ENCODE peak calls at places on chromosomes 16 and 17, in nine cellular contexts. One of them, this sample, is unnamed.

GRCh38 chr16:78770353-78771091 is 671.1 kb downstream of the WWOX start:
- DNase-seq in mucosa of descending colon: peak
- DNase-seq in LNCaP clone FGC: no peak
- DNase-seq in adipocyte: no peak
- DNase-seq in trophoblast cell: peak
- DNase-seq in heart right ventricle: peak
- DNase-seq in dorsolateral prefrontal cortex: peak
- DNase-seq in psoas muscle: peak
- DNase-seq in sigmoid colon: peak
- DNase-seq in this sample: peak

GRCh38 chr17:37787055-37787720 is 42.3 kb upstream of the HNF1B start:
- DNase-seq in mucosa of descending colon: peak
- DNase-seq in LNCaP clone FGC: no peak
- DNase-seq in adipocyte: peak
- DNase-seq in trophoblast cell: no peak
- DNase-seq in heart right ventricle: no peak
- DNase-seq in dorsolateral prefrontal cortex: peak
- DNase-seq in psoas muscle: no peak
- DNase-seq in sigmoid colon: no peak
- DNase-seq in this sample: peak

GRCh38 chr16:87645802-87646201 is 43.5 kb downstream of the JPH3 start:
- DNase-seq in mucosa of descending colon: peak
- DNase-seq in LNCaP clone FGC: no peak
- DNase-seq in adipocyte: no peak
- DNase-seq in trophoblast cell: no peak
- DNase-seq in heart right ventricle: no peak
- DNase-seq in dorsolateral prefrontal cortex: no peak
- DNase-seq in psoas muscle: no peak
- DNase-seq in sigmoid colon: no peak
- DNase-seq in this sample: no peak

GRCh38 chr17:21199311-21199710 is 14.7 kb downstream of the TMEM11 start:
- DNase-seq in mucosa of descending colon: no peak
- DNase-seq in LNCaP clone FGC: no peak
- DNase-seq in adipocyte: peak
- DNase-seq in trophoblast cell: peak
- DNase-seq in heart right ventricle: no peak
- DNase-seq in dorsolateral prefrontal cortex: no peak
- DNase-seq in psoas muscle: no peak
- DNase-seq in sigmoid colon: no peak
- DNase-seq in this sample: no peak

GRCh38 chr17:7441202-7441705 is 1.9 kb downstream of the FGF11 start:
- DNase-seq in mucosa of descending colon: no peak
- DNase-seq in LNCaP clone FGC: no peak
- DNase-seq in adipocyte: no peak
- DNase-seq in trophoblast cell: no peak
- DNase-seq in heart right ventricle: no peak
- DNase-seq in dorsolateral prefrontal cortex: no peak
- DNase-seq in psoas muscle: no peak
- DNase-seq in sigmoid colon: no peak
- DNase-seq in this sample: no peak

GRCh38 chr17:39195568-39196160 is 1.8 kb downstream of the CACNB1 start:
- DNase-seq in mucosa of descending colon: no peak
- DNase-seq in LNCaP clone FGC: no peak
- DNase-seq in adipocyte: no peak
- DNase-seq in trophoblast cell: no peak
- DNase-seq in heart right ventricle: no peak
- DNase-seq in dorsolateral prefrontal cortex: no peak
- DNase-seq in psoas muscle: no peak
- DNase-seq in sigmoid colon: no peak
- DNase-seq in this sample: no peak

GRCh38 chr17:37702605-37703004 is 42.3 kb downstream of the HNF1B start:
- DNase-seq in mucosa of descending colon: no peak
- DNase-seq in LNCaP clone FGC: no peak
- DNase-seq in adipocyte: peak
- DNase-seq in trophoblast cell: no peak
- DNase-seq in heart right ventricle: no peak
- DNase-seq in dorsolateral prefrontal cortex: no peak
- DNase-seq in psoas muscle: no peak
- DNase-seq in sigmoid colon: no peak
- DNase-seq in this sample: no peak

GRCh38 chr17:42421479-42422332 is 1.4 kb downstream of the CAVIN1 start:
- DNase-seq in mucosa of descending colon: no peak
- DNase-seq in LNCaP clone FGC: no peak
- DNase-seq in adipocyte: peak
- DNase-seq in trophoblast cell: peak
- DNase-seq in heart right ventricle: no peak
- DNase-seq in dorsolateral prefrontal cortex: no peak
- DNase-seq in psoas muscle: peak
- DNase-seq in sigmoid colon: peak
- DNase-seq in this sample: peak

GRCh38 chr17:36183001-36183810 is 6.8 kb upstream of the TBC1D3B start:
- DNase-seq in mucosa of descending colon: peak
- DNase-seq in LNCaP clone FGC: no peak
- DNase-seq in adipocyte: peak
- DNase-seq in trophoblast cell: peak
- DNase-seq in heart right ventricle: peak
- DNase-seq in dorsolateral prefrontal cortex: peak
- DNase-seq in psoas muscle: peak
- DNase-seq in sigmoid colon: peak
- DNase-seq in this sample: peak

GRCh38 chr17:36182176-36183000 is 6.0 kb upstream of the TBC1D3B start:
- DNase-seq in mucosa of descending colon: peak
- DNase-seq in LNCaP clone FGC: no peak
- DNase-seq in adipocyte: peak
- DNase-seq in trophoblast cell: no peak
- DNase-seq in heart right ventricle: no peak
- DNase-seq in dorsolateral prefrontal cortex: peak
- DNase-seq in psoas muscle: peak
- DNase-seq in sigmoid colon: no peak
- DNase-seq in this sample: peak

GRCh38 chr17:36185416-36185815 is 9.0 kb upstream of the TBC1D3B start:
- DNase-seq in mucosa of descending colon: no peak
- DNase-seq in LNCaP clone FGC: no peak
- DNase-seq in adipocyte: no peak
- DNase-seq in trophoblast cell: no peak
- DNase-seq in heart right ventricle: no peak
- DNase-seq in dorsolateral prefrontal cortex: no peak
- DNase-seq in psoas muscle: no peak
- DNase-seq in sigmoid colon: no peak
- DNase-seq in this sample: no peak

GRCh38 chr17:36188891-36189306 is 7.7 kb downstream of the CCL3L1 start:
- DNase-seq in mucosa of descending colon: peak
- DNase-seq in LNCaP clone FGC: no peak
- DNase-seq in adipocyte: peak
- DNase-seq in trophoblast cell: peak
- DNase-seq in heart right ventricle: peak
- DNase-seq in dorsolateral prefrontal cortex: no peak
- DNase-seq in psoas muscle: no peak
- DNase-seq in sigmoid colon: no peak
- DNase-seq in this sample: no peak

GRCh38 chr17:36183811-36184765 is 7.7 kb upstream of the TBC1D3B start:
- DNase-seq in mucosa of descending colon: no peak
- DNase-seq in LNCaP clone FGC: no peak
- DNase-seq in adipocyte: no peak
- DNase-seq in trophoblast cell: no peak
- DNase-seq in heart right ventricle: no peak
- DNase-seq in dorsolateral prefrontal cortex: no peak
- DNase-seq in psoas muscle: no peak
- DNase-seq in sigmoid colon: no peak
- DNase-seq in this sample: no peak
- H3K4me3 ChIP-seq in mucosa of descending colon: no peak
- H3K4me3 ChIP-seq in LNCaP clone FGC: peak
- H3K4me3 ChIP-seq in adipocyte: peak
- H3K4me3 ChIP-seq in trophoblast cell: peak
- H3K4me3 ChIP-seq in heart right ventricle: peak
- H3K4me3 ChIP-seq in dorsolateral prefrontal cortex: peak
- H3K4me3 ChIP-seq in psoas muscle: peak
- H3K4me3 ChIP-seq in sigmoid colon: peak
- H3K4me3 ChIP-seq in this sample: no peak

DNA sequence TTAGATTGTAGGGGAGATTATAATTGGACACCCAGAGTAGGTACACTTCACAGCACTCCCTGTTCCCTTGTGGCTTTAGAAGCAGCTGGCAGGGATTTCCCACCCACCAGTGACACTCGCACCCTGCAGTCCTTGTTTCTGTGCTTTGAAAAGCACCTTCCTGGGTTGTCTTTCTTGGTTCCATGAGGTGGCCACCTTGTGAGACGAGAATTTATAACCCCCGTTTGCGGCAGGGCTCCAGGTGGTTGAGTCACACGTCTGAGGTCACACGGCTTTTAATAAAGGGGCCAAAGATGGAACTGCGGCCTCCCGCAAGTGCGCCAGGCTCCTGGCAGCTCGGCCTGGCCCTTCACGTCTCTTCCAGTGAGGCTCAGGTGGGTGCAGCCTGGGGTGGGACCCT is 49.8 kb upstream of the CAPN15 start:
- DNase-seq in mucosa of descending colon: no peak
- DNase-seq in LNCaP clone FGC: no peak
- DNase-seq in adipocyte: no peak
- DNase-seq in trophoblast cell: no peak
- DNase-seq in heart right ventricle: no peak
- DNase-seq in dorsolateral prefrontal cortex: no peak
- DNase-seq in psoas muscle: peak
- DNase-seq in sigmoid colon: no peak
- DNase-seq in this sample: no peak
- H3K4me3 ChIP-seq in mucosa of descending colon: no peak
- H3K4me3 ChIP-seq in LNCaP clone FGC: no peak
- H3K4me3 ChIP-seq in adipocyte: no peak
- H3K4me3 ChIP-seq in trophoblast cell: no peak
- H3K4me3 ChIP-seq in heart right ventricle: no peak
- H3K4me3 ChIP-seq in dorsolateral prefrontal cortex: no peak
- H3K4me3 ChIP-seq in psoas muscle: no peak
- H3K4me3 ChIP-seq in sigmoid colon: no peak
- H3K4me3 ChIP-seq in this sample: peak

DNA sequence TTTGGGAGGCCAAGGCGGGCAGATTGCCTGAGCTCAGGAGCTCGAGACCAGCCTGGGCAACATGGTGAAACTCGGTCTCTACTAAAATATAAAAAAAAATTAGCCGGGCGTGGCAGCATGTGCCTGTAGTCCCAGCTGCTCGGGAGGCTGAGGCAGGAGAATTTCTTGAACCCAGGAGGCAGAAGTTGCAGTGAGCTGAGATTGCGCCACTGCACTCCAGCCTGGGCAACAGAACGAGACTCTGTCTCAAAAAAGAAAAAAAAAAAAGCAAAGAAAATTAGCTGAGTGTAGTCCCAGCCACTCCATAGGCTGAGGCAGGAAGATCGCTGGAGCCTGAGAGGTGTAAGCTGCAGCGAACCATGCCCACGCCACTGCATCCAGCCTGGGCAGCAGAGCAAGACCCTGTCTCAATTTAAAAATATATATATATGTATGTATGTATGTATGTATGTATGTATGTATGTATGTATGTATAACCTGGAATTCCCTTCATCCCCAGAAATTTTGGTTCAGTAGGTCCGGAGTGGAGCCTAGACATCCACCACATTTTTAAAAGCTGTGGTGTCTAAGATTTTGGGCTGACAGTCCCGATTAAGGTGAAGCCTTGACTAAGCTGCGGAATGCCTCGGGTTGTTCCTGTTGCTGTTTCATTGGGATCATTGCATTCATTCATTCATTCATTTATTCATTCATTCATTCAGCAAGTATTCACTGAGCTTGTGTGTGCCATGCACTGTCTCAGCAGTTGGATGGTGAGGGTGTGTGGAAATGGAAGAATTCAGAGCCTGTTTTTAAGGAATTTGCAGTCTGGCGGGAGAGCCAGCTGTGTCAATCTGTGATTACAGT is 25.9 kb downstream of the TMEM94 start:
- DNase-seq in mucosa of descending colon: no peak
- DNase-seq in LNCaP clone FGC: no peak
- DNase-seq in adipocyte: no peak
- DNase-seq in trophoblast cell: no peak
- DNase-seq in heart right ventricle: no peak
- DNase-seq in dorsolateral prefrontal cortex: no peak
- DNase-seq in psoas muscle: no peak
- DNase-seq in sigmoid colon: no peak
- DNase-seq in this sample: no peak
- H3K4me3 ChIP-seq in mucosa of descending colon: no peak
- H3K4me3 ChIP-seq in LNCaP clone FGC: no peak
- H3K4me3 ChIP-seq in adipocyte: no peak
- H3K4me3 ChIP-seq in trophoblast cell: no peak
- H3K4me3 ChIP-seq in heart right ventricle: no peak
- H3K4me3 ChIP-seq in dorsolateral prefrontal cortex: no peak
- H3K4me3 ChIP-seq in psoas muscle: no peak
- H3K4me3 ChIP-seq in sigmoid colon: no peak
- H3K4me3 ChIP-seq in this sample: no peak

GRCh38 chr17:50048988-50049387 is 6.9 kb upstream of the ITGA3 start:
- DNase-seq in mucosa of descending colon: no peak
- DNase-seq in LNCaP clone FGC: no peak
- DNase-seq in adipocyte: no peak
- DNase-seq in trophoblast cell: no peak
- DNase-seq in heart right ventricle: no peak
- DNase-seq in dorsolateral prefrontal cortex: no peak
- DNase-seq in psoas muscle: no peak
- DNase-seq in sigmoid colon: no peak
- DNase-seq in this sample: no peak

GRCh38 chr17:50047083-50047482 is 8.8 kb upstream of the ITGA3 start:
- DNase-seq in mucosa of descending colon: no peak
- DNase-seq in LNCaP clone FGC: no peak
- DNase-seq in adipocyte: no peak
- DNase-seq in trophoblast cell: no peak
- DNase-seq in heart right ventricle: no peak
- DNase-seq in dorsolateral prefrontal cortex: no peak
- DNase-seq in psoas muscle: no peak
- DNase-seq in sigmoid colon: no peak
- DNase-seq in this sample: no peak

GRCh38 chr17:50046667-50047066 is 9.2 kb upstream of the ITGA3 start:
- DNase-seq in mucosa of descending colon: no peak
- DNase-seq in LNCaP clone FGC: no peak
- DNase-seq in adipocyte: no peak
- DNase-seq in trophoblast cell: no peak
- DNase-seq in heart right ventricle: no peak
- DNase-seq in dorsolateral prefrontal cortex: no peak
- DNase-seq in psoas muscle: no peak
- DNase-seq in sigmoid colon: no peak
- DNase-seq in this sample: no peak

GRCh38 chr17:50048146-50048720 is 7.7 kb upstream of the ITGA3 start:
- DNase-seq in mucosa of descending colon: no peak
- DNase-seq in LNCaP clone FGC: no peak
- DNase-seq in adipocyte: no peak
- DNase-seq in trophoblast cell: no peak
- DNase-seq in heart right ventricle: no peak
- DNase-seq in dorsolateral prefrontal cortex: no peak
- DNase-seq in psoas muscle: no peak
- DNase-seq in sigmoid colon: no peak
- DNase-seq in this sample: no peak

DNA sequence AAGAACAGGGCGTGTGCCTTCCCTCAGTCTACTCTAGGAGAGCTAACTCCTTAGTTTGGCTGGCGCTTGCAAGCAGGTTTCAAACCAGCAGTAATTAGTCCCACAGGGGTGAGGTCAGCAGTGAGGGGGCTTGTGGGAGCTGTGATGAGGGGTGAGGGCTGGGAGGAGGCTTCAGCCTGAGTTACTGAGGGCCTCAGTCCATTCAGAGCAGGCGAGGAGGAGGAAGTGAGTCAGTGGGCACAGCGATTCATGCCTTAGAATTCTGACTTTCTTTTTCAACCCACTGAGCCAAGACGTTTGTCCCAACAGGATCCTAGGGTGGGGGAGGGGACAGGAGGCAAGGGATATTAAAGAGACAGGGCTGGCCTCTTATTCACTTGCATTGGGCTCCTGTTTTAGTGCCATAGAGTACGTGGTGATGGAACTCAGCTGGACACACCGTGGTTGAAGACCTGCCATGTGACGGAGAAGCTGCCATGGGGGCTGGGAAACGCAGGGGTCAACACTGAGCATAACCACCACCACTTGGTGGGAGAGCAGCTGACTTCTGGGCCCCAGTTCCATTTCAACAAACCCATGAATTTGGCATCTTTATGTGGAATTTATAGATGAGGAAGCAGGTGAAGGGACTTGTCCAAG is 8.3 kb upstream of the ITGA3 start:
- DNase-seq in mucosa of descending colon: no peak
- DNase-seq in LNCaP clone FGC: no peak
- DNase-seq in adipocyte: peak
- DNase-seq in trophoblast cell: no peak
- DNase-seq in heart right ventricle: no peak
- DNase-seq in dorsolateral prefrontal cortex: no peak
- DNase-seq in psoas muscle: no peak
- DNase-seq in sigmoid colon: no peak
- DNase-seq in this sample: peak
- H3K4me3 ChIP-seq in mucosa of descending colon: no peak
- H3K4me3 ChIP-seq in LNCaP clone FGC: no peak
- H3K4me3 ChIP-seq in adipocyte: peak
- H3K4me3 ChIP-seq in trophoblast cell: no peak
- H3K4me3 ChIP-seq in heart right ventricle: no peak
- H3K4me3 ChIP-seq in dorsolateral prefrontal cortex: no peak
- H3K4me3 ChIP-seq in psoas muscle: no peak
- H3K4me3 ChIP-seq in sigmoid colon: no peak
- H3K4me3 ChIP-seq in this sample: no peak

This sample was measured in kidney.